ENCODE peak calls at places on chromosome 2, in nine cellular contexts. Y is HCT116, N is A549, Q is SK-N-SH, M is HL-60, W is K562, U is HepG2, O is GM23338, F is GM12878. J is an unnamed sample.
A peak's percentile ranks its signal among the peaks of the same experiment; 100 is the strongest.

GRCh38 chr2:235511187-235511661 is 17.4 kb downstream of the AGAP1 start:
- DNase-seq in Y (peak; percentile 50), N (peak; percentile 87), Q (no peak), M (no peak), W (no peak), U (peak; percentile 48), O (no peak), F (no peak), J (no peak)

GRCh38 chr2:85905187-85905666 is 16.4 kb upstream of the ST3GAL5 start:
- DNase-seq in Y (no peak), N (no peak), Q (no peak), M (no peak), W (no peak), U (no peak), O (no peak), F (no peak), J (no peak)

GRCh38 chr2:240631561-240632290 is 6.4 kb downstream of the GPR35 start:
- DNase-seq in Y (no peak), N (no peak), Q (peak; percentile 22), M (no peak), W (no peak), U (no peak), O (no peak), F (no peak), J (no peak)

GRCh38 chr2:69298261-69298660 is 88.8 kb downstream of the GFPT1 start:
- DNase-seq in Y (no peak), N (no peak), Q (no peak), M (peak; percentile 42), W (no peak), U (peak; percentile 37), O (no peak), F (no peak), J (peak; percentile 63)

GRCh38 chr2:66488946-66489345 is 54.0 kb downstream of the MEIS1 start:
- DNase-seq in Y (no peak), N (no peak), Q (no peak), M (no peak), W (no peak), U (no peak), O (no peak), F (no peak), J (no peak)

GRCh38 chr2:215439980-215440512 is 4.2 kb upstream of the FN1 start:
- DNase-seq in Y (no peak), N (no peak), Q (no peak), M (no peak), W (no peak), U (peak; percentile 69), O (no peak), F (no peak), J (no peak)

GRCh38 chr2:18545384-18545783 is 15.1 kb downstream of the RDH14 start:
- DNase-seq in Y (no peak), N (no peak), Q (no peak), M (no peak), W (no peak), U (no peak), O (no peak), F (no peak), J (no peak)

GRCh38 chr2:169034256-169034655 is 3.1 kb upstream of the ABCB11 start:
- DNase-seq in Y (no peak), N (no peak), Q (no peak), M (no peak), W (no peak), U (no peak), O (no peak), F (no peak), J (no peak)

GRCh38 chr2:117936871-117937428 is 76.9 kb downstream of the CCDC93 start:
- DNase-seq in Y (no peak), N (no peak), Q (no peak), M (no peak), W (no peak), U (no peak), O (no peak), F (no peak), J (no peak)

GRCh38 chr2:215432759-215433594 is 2.9 kb downstream of the FN1 start:
- DNase-seq in Y (no peak), N (no peak), Q (no peak), M (no peak), W (no peak), U (no peak), O (no peak), F (no peak), J (no peak)

GRCh38 chr2:158745067-158745865 is 49.9 kb upstream of the DAPL1 start:
- DNase-seq in Y (peak; percentile 35), N (peak; percentile 37), Q (peak; percentile 58), M (no peak), W (no peak), U (peak; percentile 64), O (peak; percentile 91), F (no peak), J (no peak)

GRCh38 chr2:18154812-18155211 is 276.3 kb downstream of the KCNS3 start:
- DNase-seq in Y (no peak), N (no peak), Q (no peak), M (no peak), W (no peak), U (no peak), O (peak; percentile 24), F (no peak), J (no peak)

GRCh38 chr2:101401906-101402305 is 14.6 kb upstream of the CREG2 start:
- DNase-seq in Y (no peak), N (no peak), Q (no peak), M (no peak), W (no peak), U (no peak), O (peak; percentile 36), F (no peak), J (no peak)

GRCh38 chr2:170254293-170254732 is 76.4 kb downstream of the MYO3B start:
- DNase-seq in Y (no peak), N (no peak), Q (no peak), M (no peak), W (peak; percentile 26), U (no peak), O (no peak), F (no peak), J (no peak)

GRCh38 chr2:157748371-157749132 is 119.9 kb upstream of the ACVR1C start:
- DNase-seq in Y (no peak), N (no peak), Q (no peak), M (no peak), W (no peak), U (no peak), O (no peak), F (no peak), J (no peak)

GRCh38 chr2:40957508-40957907 is 505.6 kb upstream of the SLC8A1 start:
- DNase-seq in Y (no peak), N (no peak), Q (no peak), M (peak; percentile 96), W (no peak), U (peak; percentile 9), O (no peak), F (no peak), J (no peak)

GRCh38 chr2:216777637-216778273 is 82.1 kb downstream of the TNP1 start:
- DNase-seq in Y (peak; percentile 84), N (peak; percentile 80), Q (peak; percentile 52), M (peak; percentile 43), W (peak; percentile 74), U (peak; percentile 89), O (peak; percentile 96), F (peak; percentile 27), J (peak; percentile 53)

GRCh38 chr2:88831792-88832248 is 140.3 kb downstream of the RPIA start:
- DNase-seq in Y (peak; percentile 42), N (peak; percentile 9), Q (peak; percentile 54), M (peak; percentile 27), W (peak; percentile 66), U (peak; percentile 47), O (peak; percentile 96), F (no peak), J (peak; percentile 17)

GRCh38 chr2:68970566-68970965 is 3.9 kb upstream of the GKN1 start:
- DNase-seq in Y (no peak), N (no peak), Q (no peak), M (no peak), W (no peak), U (no peak), O (no peak), F (no peak), J (no peak)

GRCh38 chr2:46306320-46306719 is 9.1 kb downstream of the EPAS1 start:
- DNase-seq in Y (peak; percentile 67), N (no peak), Q (no peak), M (no peak), W (no peak), U (peak; percentile 97), O (no peak), F (no peak), J (peak; percentile 93)

GRCh38 chr2:10161961-10162441 is 39.5 kb downstream of the RRM2 start:
- DNase-seq in Y (no peak), N (no peak), Q (peak; percentile 36), M (no peak), W (no peak), U (no peak), O (no peak), F (no peak), J (no peak)
- TF ChIP-seq REST in Y (no peak), N (no peak), Q (no peak), M (no peak), W (no peak), U (no peak), O (no peak), F (no peak), J (no peak)

GRCh38 chr2:217886720-217887309 is 116.0 kb downstream of the TNS1 start:
- DNase-seq in Y (peak; percentile 48), N (peak; percentile 81), Q (peak; percentile 68), M (peak; percentile 27), W (peak; percentile 66), U (peak; percentile 79), O (peak; percentile 93), F (no peak), J (peak; percentile 36)
- TF ChIP-seq REST in Y (no peak), N (no peak), Q (no peak), M (no peak), W (no peak), U (no peak), O (no peak), F (no peak), J (no peak)

DNA sequence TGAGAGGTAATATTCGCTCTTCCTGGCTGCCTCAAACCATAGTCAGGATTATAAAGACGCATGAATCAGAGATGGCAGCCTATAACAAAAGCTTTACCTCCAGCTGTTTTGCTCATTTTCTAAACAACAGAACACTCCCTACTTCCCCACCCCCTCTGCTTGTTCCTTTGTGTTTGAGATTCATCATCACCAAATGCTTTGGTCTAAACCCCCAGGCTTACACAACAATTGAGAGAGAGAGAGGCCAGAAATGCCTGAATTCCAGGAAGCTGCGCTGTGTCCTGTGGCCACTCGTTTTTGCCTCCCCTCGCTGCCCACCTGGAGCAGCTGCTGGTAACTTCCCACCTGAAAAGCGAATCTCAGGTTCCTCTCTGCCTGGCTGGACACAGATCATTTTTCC is 78.9 kb upstream of the CAPN13 start:
- DNase-seq in Y (no peak), N (no peak), Q (no peak), M (no peak), W (no peak), U (no peak), O (peak; percentile 61), F (no peak), J (no peak)
- TF ChIP-seq REST in Y (no peak), N (no peak), Q (no peak), M (no peak), W (no peak), U (no peak), O (no peak), F (no peak), J (no peak)

DNA sequence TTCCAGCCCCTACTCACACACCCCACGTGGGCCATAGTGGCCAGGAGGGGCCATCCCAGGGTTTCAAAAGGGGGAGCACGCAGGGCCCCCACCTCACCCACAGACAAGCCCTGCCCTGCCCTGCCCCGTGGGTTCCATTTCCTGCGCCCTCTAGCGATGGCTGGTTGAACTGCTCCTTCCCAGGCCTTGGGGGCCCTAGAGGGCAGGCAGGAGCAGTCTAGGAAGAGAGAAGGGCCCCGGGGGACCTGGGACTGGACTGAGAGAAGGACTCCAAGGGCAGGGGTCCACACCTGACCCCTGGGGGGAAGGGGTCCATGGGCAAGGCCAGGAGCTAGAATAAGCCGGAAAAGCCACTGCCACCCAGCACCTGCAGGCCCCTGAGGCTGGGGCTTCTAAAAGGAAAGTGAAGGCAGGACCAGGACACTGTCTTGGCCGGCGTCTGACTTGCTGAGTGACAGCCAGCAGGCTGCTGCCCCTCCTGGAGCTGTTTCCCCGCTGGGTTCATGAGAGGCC is 10.1 kb downstream of the CYP26B1 start:
- DNase-seq in Y (no peak), N (peak; percentile 88), Q (peak; percentile 87), M (no peak), W (peak; percentile 89), U (peak; percentile 58), O (peak; percentile 81), F (no peak), J (no peak)
- TF ChIP-seq REST in Y (no peak), N (no peak), Q (no peak), M (no peak), W (no peak), U (no peak), O (no peak), F (no peak), J (no peak)

J was measured in Panc1.